ENCODE peak calls at places on chromosomes 2 and 18, in four cellular contexts. One of them, this sample, is unnamed.

GRCh38 chr2:114192362-114192761 is 250.1 kb upstream of the DPP10 start:
- DNase-seq in PC-3: peak
- DNase-seq in fibroblast of villous mesenchyme: no peak
- DNase-seq in psoas muscle: no peak
- DNase-seq in this sample: peak

GRCh38 chr2:149538138-149538833 is 49.3 kb downstream of the MMADHC start:
- DNase-seq in psoas muscle: no peak
- DNase-seq in PC-3: peak
- DNase-seq in fibroblast of villous mesenchyme: no peak
- DNase-seq in this sample: no peak

GRCh38 chr2:206800501-206801416 is 35.4 kb downstream of the FASTKD2 start:
- DNase-seq in psoas muscle: peak
- DNase-seq in fibroblast of villous mesenchyme: peak
- DNase-seq in PC-3: peak
- DNase-seq in this sample: peak

GRCh38 chr2:68715353-68716041 is 19.1 kb upstream of the ARHGAP25 start:
- DNase-seq in fibroblast of villous mesenchyme: peak
- DNase-seq in PC-3: peak
- DNase-seq in psoas muscle: peak
- DNase-seq in this sample: peak

GRCh38 chr2:48569433-48569832 is 39.5 kb downstream of the STON1 start:
- DNase-seq in fibroblast of villous mesenchyme: peak
- DNase-seq in psoas muscle: no peak
- DNase-seq in PC-3: no peak
- DNase-seq in this sample: no peak

GRCh38 chr2:101967826-101968498 is 23.8 kb upstream of the IL1R2 start:
- DNase-seq in PC-3: peak
- DNase-seq in fibroblast of villous mesenchyme: peak
- DNase-seq in psoas muscle: no peak
- DNase-seq in this sample: peak

GRCh38 chr18:5097116-5097703 is 99.8 kb downstream of the AKAIN1 start:
- DNase-seq in fibroblast of villous mesenchyme: no peak
- DNase-seq in psoas muscle: no peak
- DNase-seq in PC-3: no peak
- DNase-seq in this sample: no peak

GRCh38 chr2:3651686-3652516 is 6.1 kb upstream of the ALLC start:
- DNase-seq in psoas muscle: no peak
- DNase-seq in PC-3: peak
- DNase-seq in fibroblast of villous mesenchyme: peak
- DNase-seq in this sample: peak

GRCh38 chr2:225041210-225041870 is 928 bp downstream of the DOCK10 start:
- DNase-seq in psoas muscle: no peak
- DNase-seq in fibroblast of villous mesenchyme: peak
- DNase-seq in PC-3: peak
- DNase-seq in this sample: peak

GRCh38 chr2:198116652-198117175 is 312.3 kb downstream of the PLCL1 start:
- DNase-seq in fibroblast of villous mesenchyme: no peak
- DNase-seq in psoas muscle: no peak
- DNase-seq in PC-3: no peak
- DNase-seq in this sample: no peak

GRCh38 chr2:234793211-234793610 is 158.6 kb upstream of the SH3BP4 start:
- DNase-seq in fibroblast of villous mesenchyme: no peak
- DNase-seq in psoas muscle: no peak
- DNase-seq in PC-3: no peak
- DNase-seq in this sample: no peak

GRCh38 chr2:71570951-71571460 is 117.6 kb downstream of the DYSF start:
- DNase-seq in PC-3: no peak
- DNase-seq in psoas muscle: no peak
- DNase-seq in fibroblast of villous mesenchyme: no peak
- DNase-seq in this sample: no peak

GRCh38 chr2:63658176-63658968 is 69.6 kb downstream of the MDH1 start:
- DNase-seq in PC-3: no peak
- DNase-seq in psoas muscle: no peak
- DNase-seq in fibroblast of villous mesenchyme: peak
- DNase-seq in this sample: no peak

GRCh38 chr2:103161456-103162289 is 399.8 kb downstream of the TMEM182 start:
- DNase-seq in psoas muscle: no peak
- DNase-seq in fibroblast of villous mesenchyme: peak
- DNase-seq in PC-3: peak
- DNase-seq in this sample: peak

DNA sequence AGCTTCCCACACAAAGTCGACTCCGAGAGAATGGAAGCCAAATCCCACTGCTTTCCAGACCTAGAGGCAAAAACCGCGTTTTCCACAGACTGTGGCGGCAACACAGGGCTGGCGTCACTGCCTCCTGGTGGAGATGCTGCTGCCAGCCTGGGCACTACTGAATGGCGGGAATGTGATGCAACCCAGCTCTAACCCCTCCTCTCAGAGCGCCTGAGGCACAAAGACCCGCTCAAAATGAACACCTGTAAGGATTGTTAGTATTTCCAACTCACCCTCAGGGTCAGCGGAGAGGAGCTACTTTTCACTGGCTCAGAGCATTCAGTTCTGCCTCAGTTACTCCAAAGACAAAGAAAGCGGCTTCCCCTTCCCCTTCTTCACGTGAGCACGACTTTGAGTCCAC is 548.0 kb upstream of the SALL3 start:
- DNase-seq in psoas muscle: no peak
- DNase-seq in fibroblast of villous mesenchyme: no peak
- DNase-seq in PC-3: no peak
- DNase-seq in this sample: no peak
- TF ChIP-seq CTCF in psoas muscle: no peak
- TF ChIP-seq CTCF in fibroblast of villous mesenchyme: no peak
- TF ChIP-seq CTCF in PC-3: no peak
- TF ChIP-seq CTCF in this sample: no peak

GRCh38 chr2:9951272-9951521 is 296 bp upstream of the GRHL1 start:
- DNase-seq in fibroblast of villous mesenchyme: no peak
- DNase-seq in psoas muscle: no peak
- DNase-seq in PC-3: no peak
- DNase-seq in this sample: no peak
- TF ChIP-seq CTCF in fibroblast of villous mesenchyme: no peak
- TF ChIP-seq CTCF in psoas muscle: no peak
- TF ChIP-seq CTCF in PC-3: no peak
- TF ChIP-seq CTCF in this sample: no peak

DNA sequence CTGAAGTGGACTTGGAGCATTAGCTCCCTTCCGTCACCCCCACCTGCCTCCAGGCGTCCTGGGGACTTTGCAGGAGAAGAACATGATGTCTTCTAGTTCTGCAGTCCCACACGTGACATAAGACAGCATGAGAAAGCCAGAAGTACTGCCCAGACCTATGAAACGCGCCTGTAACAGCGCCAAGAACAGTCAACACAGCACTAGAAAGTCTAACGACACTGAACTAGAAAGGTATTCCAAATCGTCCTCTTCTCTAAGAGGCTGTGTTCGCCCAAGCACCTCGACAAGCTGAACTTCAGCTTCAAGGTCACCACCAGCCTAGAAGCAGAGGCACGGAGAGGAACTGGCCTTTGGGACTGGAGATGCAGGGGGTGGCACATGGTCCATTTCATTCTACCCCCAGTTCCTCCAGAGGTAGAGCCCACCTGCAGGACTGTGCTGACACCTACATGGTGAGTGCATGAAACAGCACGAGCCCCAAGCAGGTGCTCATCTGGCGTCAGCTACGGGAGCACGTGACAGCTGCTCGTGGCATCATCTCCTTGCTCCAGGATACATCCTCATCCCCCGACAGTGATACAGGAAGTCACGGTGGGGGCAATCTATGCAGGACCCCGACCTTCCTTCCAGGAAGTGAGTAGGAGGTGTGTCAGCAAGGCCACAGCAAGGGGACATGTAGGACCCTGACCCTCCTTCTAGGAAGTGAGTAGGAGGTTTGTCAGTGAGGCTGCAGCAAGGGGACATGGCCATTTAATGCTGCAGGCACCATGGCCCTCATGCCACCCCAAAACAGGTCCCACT is 3.7 kb downstream of the HDAC4 start:
- DNase-seq in PC-3: no peak
- DNase-seq in fibroblast of villous mesenchyme: no peak
- DNase-seq in psoas muscle: peak
- DNase-seq in this sample: peak
- TF ChIP-seq CTCF in PC-3: no peak
- TF ChIP-seq CTCF in fibroblast of villous mesenchyme: no peak
- TF ChIP-seq CTCF in psoas muscle: peak
- TF ChIP-seq CTCF in this sample: no peak

GRCh38 chr2:122651780-122652179 is 896.3 kb downstream of the TSN start:
- DNase-seq in psoas muscle: no peak
- DNase-seq in PC-3: no peak
- DNase-seq in fibroblast of villous mesenchyme: no peak
- DNase-seq in this sample: no peak
- TF ChIP-seq CTCF in psoas muscle: no peak
- TF ChIP-seq CTCF in PC-3: no peak
- TF ChIP-seq CTCF in fibroblast of villous mesenchyme: no peak
- TF ChIP-seq CTCF in this sample: no peak

DNA sequence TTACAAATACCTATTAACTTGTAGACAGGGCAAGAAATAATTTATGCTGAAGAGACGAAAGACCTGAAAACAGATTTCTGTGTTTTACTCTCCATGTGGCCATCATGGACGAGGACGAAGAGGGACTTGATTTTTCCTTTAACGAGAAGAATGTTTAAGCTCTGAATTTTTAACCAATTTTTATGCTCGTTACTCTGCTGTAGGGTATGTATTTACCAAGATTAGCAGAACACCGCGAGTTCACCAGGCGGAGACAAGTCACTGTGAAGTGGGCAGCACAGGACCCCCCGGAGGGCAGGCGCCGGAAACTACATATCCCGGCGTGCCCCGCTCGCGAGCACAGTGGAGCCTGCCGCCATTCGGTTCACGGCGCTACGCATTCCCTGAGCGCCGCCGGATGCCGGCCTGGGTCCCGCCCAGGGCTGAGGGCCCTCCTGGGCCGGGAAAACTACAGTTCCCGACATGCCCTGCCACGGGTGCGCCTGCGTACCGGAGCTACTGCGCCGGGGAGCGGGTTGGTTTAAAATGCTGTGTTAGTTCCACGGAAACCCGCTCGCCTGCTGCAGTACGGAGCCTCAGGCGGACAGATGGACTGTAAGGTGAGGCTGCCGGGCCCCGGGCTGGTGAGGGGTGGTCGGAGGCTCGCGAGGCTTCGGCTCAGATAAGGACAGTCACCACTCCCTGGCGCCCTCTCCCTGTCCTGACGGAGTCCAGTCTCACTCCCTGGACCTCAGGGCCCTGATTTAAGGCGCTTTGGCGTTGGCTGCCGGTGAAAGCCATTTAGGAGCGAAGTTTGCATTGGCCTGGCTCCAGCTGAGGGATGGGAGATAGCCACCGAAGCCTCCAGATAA is at the start of gene CCDC150:
- DNase-seq in fibroblast of villous mesenchyme: peak
- DNase-seq in psoas muscle: peak
- DNase-seq in PC-3: peak
- DNase-seq in this sample: peak
- TF ChIP-seq CTCF in fibroblast of villous mesenchyme: no peak
- TF ChIP-seq CTCF in psoas muscle: peak
- TF ChIP-seq CTCF in PC-3: peak
- TF ChIP-seq CTCF in this sample: no peak

DNA sequence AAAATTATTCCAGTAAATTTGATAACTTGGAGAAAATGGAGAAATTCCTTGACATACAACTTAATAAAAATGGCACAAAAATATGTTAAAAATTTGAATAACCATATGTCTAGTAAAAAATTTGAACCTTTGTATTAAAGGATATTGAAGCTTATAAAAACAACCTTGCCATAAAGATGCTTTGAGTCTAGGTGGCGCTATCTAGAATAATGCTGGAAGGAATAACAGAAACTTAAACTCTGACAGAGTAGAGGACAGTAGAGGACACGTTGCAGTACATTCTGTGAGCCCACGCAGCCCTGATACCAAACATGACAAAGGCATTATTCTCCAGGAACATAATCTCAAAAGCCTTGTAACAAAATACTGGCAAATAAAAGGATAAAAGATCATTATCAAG is 44.7 kb upstream of the ALKAL2 start:
- DNase-seq in PC-3: peak
- DNase-seq in fibroblast of villous mesenchyme: no peak
- DNase-seq in psoas muscle: no peak
- DNase-seq in this sample: no peak
- TF ChIP-seq CTCF in PC-3: peak
- TF ChIP-seq CTCF in fibroblast of villous mesenchyme: no peak
- TF ChIP-seq CTCF in psoas muscle: no peak
- TF ChIP-seq CTCF in this sample: no peak

GRCh38 chr2:157596992-157597681 is 31.5 kb downstream of the ACVR1C start:
- DNase-seq in PC-3: peak
- DNase-seq in psoas muscle: peak
- DNase-seq in fibroblast of villous mesenchyme: no peak
- DNase-seq in this sample: peak
- TF ChIP-seq CTCF in PC-3: peak
- TF ChIP-seq CTCF in psoas muscle: peak
- TF ChIP-seq CTCF in fibroblast of villous mesenchyme: peak
- TF ChIP-seq CTCF in this sample: peak

DNA sequence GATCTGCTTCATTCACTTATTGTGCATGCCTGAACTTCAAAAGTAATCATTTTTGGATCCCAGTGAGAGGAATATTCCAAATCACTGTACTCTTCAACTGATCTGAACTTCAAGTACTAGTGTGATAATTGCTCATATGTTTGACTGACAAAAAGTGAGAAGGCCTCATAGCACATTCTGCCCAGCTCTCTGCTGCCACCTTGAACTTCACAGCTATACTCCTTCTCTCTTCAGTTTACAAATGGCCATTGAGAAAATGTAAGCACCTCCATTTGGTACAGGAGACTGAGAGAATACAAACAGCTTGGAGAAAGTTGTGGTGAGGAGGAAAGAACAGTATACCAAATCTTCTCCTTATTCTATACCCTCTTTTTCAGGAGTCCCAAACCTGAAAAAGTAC is 946.0 kb upstream of the CHAC2 start:
- DNase-seq in fibroblast of villous mesenchyme: no peak
- DNase-seq in psoas muscle: no peak
- DNase-seq in PC-3: peak
- DNase-seq in this sample: peak
- TF ChIP-seq CTCF in fibroblast of villous mesenchyme: no peak
- TF ChIP-seq CTCF in psoas muscle: no peak
- TF ChIP-seq CTCF in PC-3: peak
- TF ChIP-seq CTCF in this sample: no peak

DNA sequence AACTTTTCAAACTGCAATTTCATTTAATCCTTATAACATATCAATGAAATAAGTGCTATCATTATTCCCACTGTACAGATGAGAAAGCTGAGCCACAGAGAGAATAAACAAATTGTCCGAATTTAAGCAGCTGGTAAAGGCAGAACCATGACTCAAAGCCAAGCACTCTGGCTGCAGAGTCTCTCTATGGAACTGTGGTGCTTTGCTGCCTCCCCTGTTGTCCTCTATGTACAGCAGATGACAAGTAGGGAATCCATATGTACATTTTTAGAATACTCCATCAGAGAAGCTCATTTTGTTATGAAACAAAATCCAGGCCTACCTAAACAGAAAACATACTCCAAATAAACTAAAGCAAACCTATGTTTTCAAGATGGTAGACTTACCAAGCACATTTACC is 45.1 kb downstream of the FARSB start:
- DNase-seq in psoas muscle: no peak
- DNase-seq in fibroblast of villous mesenchyme: peak
- DNase-seq in PC-3: no peak
- DNase-seq in this sample: peak
- TF ChIP-seq CTCF in psoas muscle: peak
- TF ChIP-seq CTCF in fibroblast of villous mesenchyme: peak
- TF ChIP-seq CTCF in PC-3: peak
- TF ChIP-seq CTCF in this sample: no peak

DNA sequence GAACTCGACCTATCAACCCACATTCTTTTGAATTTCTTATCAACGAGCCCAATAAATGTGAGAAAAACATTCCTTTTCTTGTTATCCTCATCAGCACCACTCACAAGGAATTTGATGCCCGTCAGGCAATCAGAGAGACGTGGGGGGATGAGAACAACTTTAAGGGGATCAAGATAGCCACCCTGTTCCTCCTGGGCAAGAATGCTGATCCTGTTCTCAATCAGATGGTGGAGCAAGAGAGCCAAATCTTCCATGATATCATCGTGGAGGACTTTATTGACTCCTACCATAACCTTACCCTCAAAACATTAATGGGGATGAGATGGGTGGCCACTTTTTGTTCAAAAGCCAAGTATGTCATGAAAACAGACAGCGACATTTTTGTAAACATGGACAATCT is 378.2 kb downstream of the STK39 start:
- DNase-seq in psoas muscle: no peak
- DNase-seq in fibroblast of villous mesenchyme: no peak
- DNase-seq in PC-3: peak
- DNase-seq in this sample: peak
- TF ChIP-seq CTCF in psoas muscle: no peak
- TF ChIP-seq CTCF in fibroblast of villous mesenchyme: no peak
- TF ChIP-seq CTCF in PC-3: peak
- TF ChIP-seq CTCF in this sample: peak